ENCODE peak calls at places on chromosomes 13 and 19, in ten cellular contexts. One of them, this sample, is unnamed.
A peak's percentile ranks its signal among the peaks of the same experiment; 100 is the strongest.

GRCh38 chr19:34096020-34096915 is 76.0 kb upstream of the LSM14A start:
- DNase-seq in ovary: no peak
- DNase-seq in testis: no peak
- DNase-seq in adrenal gland: no peak
- DNase-seq in body of pancreas: no peak
- DNase-seq in thyroid gland: no peak
- DNase-seq in Peyer's patch: no peak
- DNase-seq in breast epithelium: no peak
- DNase-seq in K562: peak; percentile 44
- DNase-seq in tibial nerve: no peak
- DNase-seq in this sample: no peak

GRCh38 chr13:112066624-112067004 is 335 bp upstream of the SOX1 start:
- DNase-seq in ovary: no peak
- DNase-seq in Peyer's patch: no peak
- DNase-seq in adrenal gland: no peak
- DNase-seq in tibial nerve: no peak
- DNase-seq in K562: no peak
- DNase-seq in thyroid gland: no peak
- DNase-seq in body of pancreas: peak; percentile 24
- DNase-seq in testis: peak; percentile 84
- DNase-seq in breast epithelium: no peak
- DNase-seq in this sample: no peak

GRCh38 chr13:101424381-101425155 is 8.3 kb upstream of the NALCN start:
- DNase-seq in ovary: no peak
- DNase-seq in K562: no peak
- DNase-seq in body of pancreas: no peak
- DNase-seq in tibial nerve: no peak
- DNase-seq in breast epithelium: peak; percentile 54
- DNase-seq in thyroid gland: no peak
- DNase-seq in Peyer's patch: no peak
- DNase-seq in testis: no peak
- DNase-seq in adrenal gland: no peak
- DNase-seq in this sample: no peak

GRCh38 chr13:95391325-95391724 is 90.1 kb upstream of the ABCC4 start:
- DNase-seq in body of pancreas: no peak
- DNase-seq in tibial nerve: no peak
- DNase-seq in K562: no peak
- DNase-seq in thyroid gland: no peak
- DNase-seq in testis: no peak
- DNase-seq in ovary: no peak
- DNase-seq in Peyer's patch: no peak
- DNase-seq in breast epithelium: no peak
- DNase-seq in adrenal gland: no peak
- DNase-seq in this sample: no peak

GRCh38 chr19:55594996-55595530 is 4.3 kb downstream of the FIZ1 start:
- DNase-seq in tibial nerve: no peak
- DNase-seq in thyroid gland: no peak
- DNase-seq in adrenal gland: no peak
- DNase-seq in breast epithelium: no peak
- DNase-seq in body of pancreas: no peak
- DNase-seq in K562: no peak
- DNase-seq in ovary: no peak
- DNase-seq in testis: no peak
- DNase-seq in Peyer's patch: no peak
- DNase-seq in this sample: no peak

GRCh38 chr13:32136716-32137115 is 105.1 kb downstream of the FRY start:
- DNase-seq in tibial nerve: no peak
- DNase-seq in body of pancreas: no peak
- DNase-seq in breast epithelium: no peak
- DNase-seq in adrenal gland: no peak
- DNase-seq in thyroid gland: no peak
- DNase-seq in ovary: no peak
- DNase-seq in K562: no peak
- DNase-seq in Peyer's patch: no peak
- DNase-seq in testis: no peak
- DNase-seq in this sample: no peak

GRCh38 chr13:40665061-40665753 is 1.2 kb downstream of the FOXO1 start:
- DNase-seq in testis: peak; percentile 38
- DNase-seq in thyroid gland: peak; percentile 65
- DNase-seq in ovary: peak; percentile 39
- DNase-seq in adrenal gland: peak; percentile 60
- DNase-seq in breast epithelium: peak; percentile 34
- DNase-seq in Peyer's patch: peak; percentile 69
- DNase-seq in K562: peak; percentile 47
- DNase-seq in tibial nerve: no peak
- DNase-seq in body of pancreas: peak; percentile 50
- DNase-seq in this sample: peak; percentile 40

GRCh38 chr19:7533281-7533819 is 2.2 kb upstream of the PNPLA6 start:
- DNase-seq in tibial nerve: peak; percentile 38
- DNase-seq in body of pancreas: peak; percentile 64
- DNase-seq in K562: no peak
- DNase-seq in Peyer's patch: peak; percentile 64
- DNase-seq in testis: peak; percentile 69
- DNase-seq in thyroid gland: peak; percentile 61
- DNase-seq in breast epithelium: peak; percentile 52
- DNase-seq in adrenal gland: peak; percentile 74
- DNase-seq in ovary: peak; percentile 83
- DNase-seq in this sample: peak; percentile 61

GRCh38 chr13:30464496-30465351 is 1.0 kb downstream of the HMGB1 start:
- DNase-seq in adrenal gland: peak; percentile 79
- DNase-seq in body of pancreas: peak; percentile 76
- DNase-seq in breast epithelium: peak; percentile 61
- DNase-seq in testis: peak; percentile 85
- DNase-seq in ovary: peak; percentile 76
- DNase-seq in tibial nerve: peak; percentile 50
- DNase-seq in Peyer's patch: peak; percentile 88
- DNase-seq in K562: peak; percentile 68
- DNase-seq in thyroid gland: peak; percentile 76
- DNase-seq in this sample: peak; percentile 69

GRCh38 chr19:2315818-2316353 is 7.9 kb upstream of the LINGO3 start:
- DNase-seq in Peyer's patch: peak; percentile 80
- DNase-seq in testis: peak; percentile 79
- DNase-seq in breast epithelium: no peak
- DNase-seq in K562: no peak
- DNase-seq in body of pancreas: peak; percentile 36
- DNase-seq in tibial nerve: peak; percentile 33
- DNase-seq in thyroid gland: peak; percentile 49
- DNase-seq in adrenal gland: peak; percentile 69
- DNase-seq in ovary: no peak
- DNase-seq in this sample: peak; percentile 65

DNA sequence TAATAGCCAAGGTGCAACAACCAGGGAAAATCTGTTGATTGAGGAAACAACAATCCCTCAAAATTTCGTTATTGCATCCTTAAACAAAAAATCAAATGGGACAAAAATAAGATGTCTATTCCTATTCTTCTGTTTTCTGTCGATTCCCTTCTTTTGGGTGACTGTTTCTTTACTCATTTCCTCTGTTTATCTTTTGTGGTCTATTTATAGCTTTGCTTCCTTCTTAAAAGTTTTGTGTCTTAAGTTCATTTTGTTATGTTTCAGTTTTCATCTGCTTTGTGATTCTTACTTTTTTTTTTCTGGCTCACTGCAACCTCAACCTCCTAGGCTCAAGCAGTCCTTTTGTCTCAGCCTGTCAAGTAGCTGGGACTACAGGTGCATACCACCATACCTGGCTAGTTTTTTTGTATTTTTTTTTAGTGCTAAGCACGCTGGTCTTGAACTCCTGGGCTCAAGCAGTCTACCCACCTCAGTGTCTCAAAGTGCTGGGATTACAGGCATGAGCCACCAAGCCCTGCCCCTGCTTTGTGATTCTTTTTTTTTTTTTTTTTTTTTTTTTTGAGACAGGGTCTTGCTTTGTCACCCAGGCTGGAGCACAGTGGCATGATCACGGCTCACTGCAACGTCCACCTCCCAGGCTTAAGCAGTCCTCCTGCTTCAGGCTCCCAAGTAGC is 10.4 kb downstream of the ZNF146 start:
- DNase-seq in body of pancreas: no peak
- DNase-seq in tibial nerve: no peak
- DNase-seq in testis: no peak
- DNase-seq in thyroid gland: no peak
- DNase-seq in ovary: no peak
- DNase-seq in breast epithelium: no peak
- DNase-seq in Peyer's patch: no peak
- DNase-seq in K562: no peak
- DNase-seq in adrenal gland: no peak
- DNase-seq in this sample: no peak
- H3K4me3 ChIP-seq in body of pancreas: no peak overlapping the region
- H3K4me3 ChIP-seq in tibial nerve: no peak overlapping the region
- H3K4me3 ChIP-seq in testis: no peak overlapping the region
- H3K4me3 ChIP-seq in thyroid gland: no peak overlapping the region
- H3K4me3 ChIP-seq in ovary: no peak overlapping the region
- H3K4me3 ChIP-seq in breast epithelium: no peak overlapping the region
- H3K4me3 ChIP-seq in Peyer's patch: no peak overlapping the region
- H3K4me3 ChIP-seq in K562: no peak overlapping the region
- H3K4me3 ChIP-seq in adrenal gland: no peak overlapping the region
- H3K4me3 ChIP-seq in this sample: no peak overlapping the region

DNA sequence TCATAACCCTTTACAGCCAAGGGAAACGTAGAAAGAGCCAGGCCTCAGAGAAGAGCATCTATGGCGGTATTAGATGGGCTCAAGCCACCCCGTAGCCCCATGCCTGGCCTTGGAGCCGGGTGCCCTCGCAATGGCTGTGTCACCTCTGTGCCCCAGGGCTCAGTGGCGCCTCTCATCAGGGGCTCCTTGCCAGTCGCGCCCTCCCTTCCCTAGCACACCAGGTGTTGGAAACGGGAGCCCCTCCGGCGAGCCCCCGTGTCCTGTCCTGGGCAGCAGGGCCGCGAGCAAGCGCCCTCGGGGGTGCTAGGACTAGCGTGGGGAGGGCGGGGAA is 453 bp downstream of the ZNF256 start:
- DNase-seq in tibial nerve: no peak
- DNase-seq in body of pancreas: no peak
- DNase-seq in Peyer's patch: no peak
- DNase-seq in adrenal gland: no peak
- DNase-seq in ovary: no peak
- DNase-seq in testis: no peak
- DNase-seq in K562: no peak
- DNase-seq in breast epithelium: no peak
- DNase-seq in thyroid gland: no peak
- DNase-seq in this sample: no peak
- TF ChIP-seq POLR2A in tibial nerve: no peak
- TF ChIP-seq POLR2A in body of pancreas: no peak
- TF ChIP-seq POLR2A in Peyer's patch: no peak
- TF ChIP-seq POLR2A in adrenal gland: no peak
- TF ChIP-seq POLR2A in ovary: no peak
- TF ChIP-seq POLR2A in testis: no peak
- TF ChIP-seq POLR2A in K562: no peak
- TF ChIP-seq POLR2A in breast epithelium: no peak
- TF ChIP-seq POLR2A in thyroid gland: no peak
- TF ChIP-seq POLR2A in this sample: no peak

DNA sequence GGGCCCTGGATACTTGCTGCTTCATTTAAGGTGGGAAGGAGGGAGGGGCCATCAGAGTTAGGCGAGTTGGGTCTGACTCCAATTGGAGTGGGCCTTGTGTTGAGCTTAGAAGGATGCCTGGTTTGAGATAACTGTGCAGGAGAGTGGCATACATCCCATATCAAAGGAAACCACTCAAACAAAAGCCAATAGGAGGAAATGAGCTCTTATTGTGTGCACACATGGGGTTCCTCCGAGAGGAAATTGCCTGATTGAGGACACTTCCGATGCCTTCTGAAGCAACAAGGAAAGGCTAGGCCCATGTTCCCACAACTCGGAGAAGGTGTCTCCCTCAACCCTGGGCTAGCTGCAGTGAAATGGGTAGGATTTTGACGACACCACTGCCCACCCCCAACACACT is 19.6 kb downstream of the MBNL2 start:
- DNase-seq in adrenal gland: no peak
- DNase-seq in thyroid gland: no peak
- DNase-seq in body of pancreas: no peak
- DNase-seq in testis: no peak
- DNase-seq in ovary: no peak
- DNase-seq in K562: no peak
- DNase-seq in Peyer's patch: no peak
- DNase-seq in tibial nerve: no peak
- DNase-seq in breast epithelium: no peak
- DNase-seq in this sample: no peak
- H3K4me1 ChIP-seq in adrenal gland: peaks cover 96% of the 10 kb centered on the region
- H3K4me1 ChIP-seq in thyroid gland: peaks cover 68% of the 10 kb centered on the region
- H3K4me1 ChIP-seq in body of pancreas: peaks cover 92% of the 10 kb centered on the region
- H3K4me1 ChIP-seq in testis: peaks cover 70% of the 10 kb centered on the region
- H3K4me1 ChIP-seq in ovary: peaks cover 20% of the 10 kb centered on the region
- H3K4me1 ChIP-seq in K562: peaks cover 36% of the 10 kb centered on the region
- H3K4me1 ChIP-seq in Peyer's patch: peaks cover 48% of the 10 kb centered on the region
- H3K4me1 ChIP-seq in tibial nerve: peaks cover 99% of the 10 kb centered on the region
- H3K4me1 ChIP-seq in breast epithelium: peaks cover 12% of the 10 kb centered on the region
- H3K4me1 ChIP-seq in this sample: peaks cover 99% of the 10 kb centered on the region

GRCh38 chr19:45455707-45456499 is 11.9 kb upstream of the FOSB start:
- DNase-seq in body of pancreas: peak; percentile 97
- DNase-seq in breast epithelium: peak; percentile 98
- DNase-seq in ovary: peak; percentile 97
- DNase-seq in Peyer's patch: peak; percentile 95
- DNase-seq in K562: peak; percentile 84
- DNase-seq in adrenal gland: peak; percentile 97
- DNase-seq in thyroid gland: peak; percentile 98
- DNase-seq in testis: peak; percentile 81
- DNase-seq in tibial nerve: peak; percentile 67
- DNase-seq in this sample: peak; percentile 95
- H3K4me3 ChIP-seq in body of pancreas: no peak overlapping the region
- H3K4me3 ChIP-seq in breast epithelium: peak overlapping the region; percentile 10
- H3K4me3 ChIP-seq in ovary: no peak overlapping the region
- H3K4me3 ChIP-seq in Peyer's patch: no peak overlapping the region
- H3K4me3 ChIP-seq in K562: no peak overlapping the region
- H3K4me3 ChIP-seq in adrenal gland: no peak overlapping the region
- H3K4me3 ChIP-seq in thyroid gland: no peak overlapping the region
- H3K4me3 ChIP-seq in testis: no peak overlapping the region
- H3K4me3 ChIP-seq in tibial nerve: no peak overlapping the region
- H3K4me3 ChIP-seq in this sample: no peak overlapping the region

GRCh38 chr19:13152356-13152853 is 2.2 kb downstream of the IER2 start:
- DNase-seq in ovary: no peak
- DNase-seq in Peyer's patch: no peak
- DNase-seq in adrenal gland: no peak
- DNase-seq in breast epithelium: no peak
- DNase-seq in body of pancreas: no peak
- DNase-seq in tibial nerve: no peak
- DNase-seq in thyroid gland: no peak
- DNase-seq in testis: no peak
- DNase-seq in K562: no peak
- DNase-seq in this sample: no peak

GRCh38 chr19:13150919-13151604 is 851 bp downstream of the IER2 start:
- DNase-seq in tibial nerve: no peak
- DNase-seq in ovary: peak; percentile 49
- DNase-seq in Peyer's patch: peak; percentile 60
- DNase-seq in K562: peak; percentile 42
- DNase-seq in body of pancreas: peak; percentile 48
- DNase-seq in thyroid gland: peak; percentile 19
- DNase-seq in testis: peak; percentile 30
- DNase-seq in adrenal gland: peak; percentile 62
- DNase-seq in breast epithelium: peak; percentile 48
- DNase-seq in this sample: no peak

GRCh38 chr19:13152854-13153626 is 2.8 kb downstream of the IER2 start:
- DNase-seq in tibial nerve: peak; percentile 95
- DNase-seq in testis: peak; percentile 89
- DNase-seq in adrenal gland: peak; percentile 96
- DNase-seq in body of pancreas: peak; percentile 98
- DNase-seq in breast epithelium: peak; percentile 97
- DNase-seq in ovary: peak; percentile 96
- DNase-seq in K562: peak; percentile 75
- DNase-seq in thyroid gland: peak; percentile 95
- DNase-seq in Peyer's patch: peak; percentile 98
- DNase-seq in this sample: peak; percentile 97

GRCh38 chr19:13150187-13150918 is at the start of the genes IER2 and STX10:
- DNase-seq in tibial nerve: peak; percentile 92
- DNase-seq in thyroid gland: peak; percentile 97
- DNase-seq in ovary: peak; percentile 96
- DNase-seq in breast epithelium: peak; percentile 97
- DNase-seq in Peyer's patch: peak; percentile 98
- DNase-seq in adrenal gland: peak; percentile 97
- DNase-seq in testis: peak; percentile 97
- DNase-seq in K562: peak; percentile 84
- DNase-seq in body of pancreas: peak; percentile 95
- DNase-seq in this sample: peak; percentile 95

GRCh38 chr19:13151605-13152355 is 1.6 kb downstream of the IER2 start:
- DNase-seq in breast epithelium: peak; percentile 99
- DNase-seq in thyroid gland: peak; percentile 98
- DNase-seq in K562: peak; percentile 93
- DNase-seq in Peyer's patch: peak; percentile 99
- DNase-seq in ovary: peak; percentile 97
- DNase-seq in body of pancreas: peak; percentile 98
- DNase-seq in adrenal gland: peak; percentile 97
- DNase-seq in tibial nerve: peak; percentile 97
- DNase-seq in testis: peak; percentile 97
- DNase-seq in this sample: peak; percentile 99
- TF ChIP-seq POLR2A in breast epithelium: peak; percentile 89
- TF ChIP-seq POLR2A in thyroid gland: peak; percentile 98
- TF ChIP-seq POLR2A in K562: peak; percentile 85
- TF ChIP-seq POLR2A in Peyer's patch: peak; percentile 97
- TF ChIP-seq POLR2A in ovary: peak; percentile 98
- TF ChIP-seq POLR2A in body of pancreas: peak; percentile 99
- TF ChIP-seq POLR2A in adrenal gland: peak; percentile 98
- TF ChIP-seq POLR2A in tibial nerve: peak; percentile 96
- TF ChIP-seq POLR2A in testis: peak; percentile 84
- TF ChIP-seq POLR2A in this sample: no peak